ENCODE peak calls at places on chromosomes 11 and 22, in seven cellular contexts. Q, V, H, P, J, K and N are unnamed samples.

GRCh38 chr22:35846804-35847203 is 129.1 kb downstream of the APOL5 start:
- DNase-seq in P (no peak), V (no peak), J (no peak), Q (no peak), H (no peak), K (no peak), N (no peak)

GRCh38 chr11:126963115-126963514 is 37.5 kb downstream of the KIRREL3 start:
- DNase-seq in J (no peak), P (peak), K (no peak), V (no peak), Q (no peak), H (no peak), N (no peak)

GRCh38 chr11:75465701-75466531 is 32.9 kb upstream of the KLHL35 start:
- DNase-seq in H (no peak), P (peak), V (no peak), K (no peak), J (no peak), Q (no peak), N (no peak)

GRCh38 chr11:62492586-62492985 is 54.0 kb downstream of the AHNAK start:
- DNase-seq in V (no peak), H (no peak), K (no peak), P (no peak), J (no peak), Q (no peak), N (no peak)

GRCh38 chr11:62142043-62142375 is 18.2 kb downstream of the INCENP start:
- DNase-seq in Q (no peak), K (no peak), V (no peak), P (no peak), J (no peak), H (no peak), N (no peak)

GRCh38 chr11:59548309-59548656 is 36.9 kb downstream of the OR4D9 start:
- DNase-seq in H (no peak), J (no peak), V (no peak), Q (no peak), K (no peak), P (no peak), N (no peak)

GRCh38 chr11:75100314-75100713 is 3.6 kb upstream of the OR2AT4 start:
- DNase-seq in H (no peak), K (peak), Q (no peak), P (peak), J (no peak), V (no peak), N (no peak)

GRCh38 chr22:35045451-35045850 is 20.5 kb upstream of the ISX start:
- DNase-seq in V (no peak), P (no peak), H (no peak), Q (peak), J (no peak), K (no peak), N (no peak)

GRCh38 chr11:130675456-130675855 is 227.0 kb downstream of the ADAMTS15 start:
- DNase-seq in J (no peak), H (no peak), V (peak), K (no peak), Q (no peak), P (peak), N (no peak)

GRCh38 chr22:36541831-36542391 is 12.9 kb upstream of the EIF3D start:
- DNase-seq in K (peak), P (peak), J (no peak), H (no peak), Q (no peak), V (peak), N (no peak)

GRCh38 chr11:70191495-70192140 is 11.5 kb upstream of the FADD start:
- DNase-seq in J (peak), K (peak), P (peak), V (peak), H (peak), Q (peak), N (peak)

GRCh38 chr11:93741882-93742226 is 382 bp downstream of the C11orf54 start:
- DNase-seq in V (peak), K (peak), H (peak), P (peak), J (no peak), Q (no peak), N (no peak)

GRCh38 chr11:82906236-82906635 is 4.7 kb downstream of the DDIAS start:
- DNase-seq in V (peak), H (no peak), P (peak), J (no peak), K (peak), Q (peak), N (no peak)

GRCh38 chr11:47067401-47067800 is 109.3 kb downstream of the ARFGAP2 start:
- DNase-seq in H (no peak), Q (no peak), P (no peak), V (no peak), J (no peak), K (no peak), N (no peak)

GRCh38 chr22:35205956-35206355 is 51.3 kb upstream of the HMGXB4 start:
- DNase-seq in K (no peak), H (no peak), V (peak), P (peak), J (no peak), Q (no peak), N (no peak)

GRCh38 chr11:105489431-105489830 is 120.4 kb upstream of the GRIA4 start:
- DNase-seq in Q (no peak), H (no peak), V (peak), P (peak), K (no peak), J (no peak), N (peak)

GRCh38 chr22:16603448-16603768 is 10.8 kb upstream of the CCT8L2 start:
- DNase-seq in Q (no peak), J (no peak), V (no peak), P (no peak), H (no peak), K (no peak), N (no peak)

GRCh38 chr11:87137711-87138110 is 100.0 kb downstream of the TMEM135 start:
- DNase-seq in Q (no peak), V (peak), K (no peak), H (no peak), J (no peak), P (peak), N (no peak)

GRCh38 chr22:42425989-42426355 is 6.2 kb downstream of the NFAM1 start:
- DNase-seq in H (no peak), Q (no peak), J (no peak), K (no peak), V (no peak), P (no peak), N (no peak)

GRCh38 chr22:39343259-39344045 is 6.3 kb upstream of the SYNGR1 start:
- DNase-seq in H (peak), J (peak), Q (peak), P (no peak), K (peak), V (peak), N (no peak)

GRCh38 chr22:30606455-30607299 is at the start of gene TCN2:
- DNase-seq in H (peak), J (peak), P (peak), V (peak), K (peak), Q (peak), N (peak)

GRCh38 chr22:44269757-44270555 is 42.8 kb downstream of the SHISAL1 start:
- DNase-seq in V (no peak), H (no peak), J (no peak), Q (no peak), P (no peak), K (no peak), N (no peak)

GRCh38 chr22:36379593-36380361 is 8.0 kb downstream of the MYH9 start:
- DNase-seq in H (no peak), K (peak), Q (no peak), J (no peak), V (no peak), P (no peak), N (no peak)

GRCh38 chr11:95512682-95513081 is 276.9 kb downstream of the FAM76B start:
- DNase-seq in K (peak), Q (no peak), P (peak), H (peak), V (peak), J (no peak), N (no peak)

GRCh38 chr11:69459848-69460539 is 21.5 kb upstream of the LINC01488 start:
- DNase-seq in P (no peak), V (no peak), Q (no peak), H (no peak), K (no peak), J (no peak), N (no peak)

DNA sequence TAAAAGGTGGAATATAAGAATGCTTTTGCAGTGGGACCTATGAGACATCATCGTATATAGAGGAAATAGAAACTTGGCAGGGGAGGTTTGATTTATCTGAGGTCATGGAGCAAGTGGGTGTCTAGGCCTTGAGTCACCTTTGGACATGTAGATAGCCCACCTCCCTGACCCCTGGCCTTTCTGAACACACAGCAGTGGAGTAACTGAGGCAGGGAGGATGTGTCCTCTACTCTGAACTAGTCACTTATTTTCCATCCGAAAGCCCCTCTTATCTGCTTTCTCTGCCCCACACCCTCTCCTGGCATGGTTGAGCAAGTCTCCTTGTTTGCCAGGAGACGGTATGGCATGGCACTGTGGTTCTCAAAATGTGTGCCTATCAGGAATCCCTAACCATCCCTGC is 7.9 kb downstream of the CD82 start:
- DNase-seq in K (no peak), P (peak), Q (no peak), V (no peak), H (no peak), J (no peak), N (no peak)
- H3K9ac ChIP-seq in K (no peak), P (no peak), Q (no peak), V (no peak), H (no peak), J (no peak), N (no peak)

GRCh38 chr11:117200813-117201515 is 1.8 kb downstream of the TAGLN start:
- DNase-seq in H (no peak), P (no peak), Q (no peak), K (no peak), J (no peak), V (no peak), N (no peak)

GRCh38 chr11:117201906-117202305 is 2.7 kb downstream of the TAGLN start:
- DNase-seq in Q (no peak), J (no peak), P (no peak), K (no peak), H (no peak), V (no peak), N (no peak)

GRCh38 chr11:117203069-117203407 is 3.9 kb downstream of the TAGLN start:
- DNase-seq in V (no peak), K (no peak), P (no peak), H (no peak), J (no peak), Q (no peak), N (no peak)

GRCh38 chr11:117201516-117201866 is 2.3 kb downstream of the TAGLN start:
- DNase-seq in J (no peak), Q (no peak), K (no peak), P (no peak), V (no peak), H (no peak), N (no peak)

DNA sequence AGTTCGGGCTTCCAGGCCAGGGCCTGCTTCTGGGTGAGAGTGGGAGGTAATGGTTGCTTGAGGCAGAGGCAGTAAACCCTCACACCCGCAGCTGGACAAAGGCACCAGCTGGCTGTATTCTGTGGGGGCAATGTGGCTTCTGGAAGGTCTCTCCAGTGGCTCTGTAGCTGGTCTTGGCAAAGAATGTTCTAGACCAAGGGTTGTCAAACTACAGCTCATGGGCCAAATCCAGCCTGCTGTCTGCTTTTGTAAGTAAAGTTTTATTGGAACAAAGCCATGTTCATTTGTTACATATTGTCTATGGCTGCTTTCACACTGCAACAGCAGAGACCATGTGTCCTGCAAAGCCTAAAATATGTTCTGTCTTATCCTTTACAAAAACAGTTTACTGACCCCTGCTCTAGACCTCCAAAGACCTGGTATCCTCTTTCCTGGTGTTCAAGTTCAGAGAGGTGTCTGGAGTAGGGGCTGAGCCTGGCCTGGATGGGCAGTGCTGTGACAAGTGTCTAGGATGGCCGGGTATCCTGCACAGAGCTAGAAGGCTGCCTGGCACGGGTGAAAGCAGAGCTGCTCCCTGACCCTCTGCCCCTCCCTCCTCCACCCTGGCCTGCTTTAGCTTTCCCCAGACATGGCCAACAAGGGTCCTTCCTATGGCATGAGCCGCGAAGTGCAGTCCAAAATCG is 3.4 kb downstream of the TAGLN start:
- DNase-seq in J (no peak), V (peak), P (no peak), K (no peak), Q (peak), H (no peak), N (no peak)
- H3K9ac ChIP-seq in J (no peak), V (peak), P (peak), K (no peak), Q (no peak), H (no peak), N (no peak)

DNA sequence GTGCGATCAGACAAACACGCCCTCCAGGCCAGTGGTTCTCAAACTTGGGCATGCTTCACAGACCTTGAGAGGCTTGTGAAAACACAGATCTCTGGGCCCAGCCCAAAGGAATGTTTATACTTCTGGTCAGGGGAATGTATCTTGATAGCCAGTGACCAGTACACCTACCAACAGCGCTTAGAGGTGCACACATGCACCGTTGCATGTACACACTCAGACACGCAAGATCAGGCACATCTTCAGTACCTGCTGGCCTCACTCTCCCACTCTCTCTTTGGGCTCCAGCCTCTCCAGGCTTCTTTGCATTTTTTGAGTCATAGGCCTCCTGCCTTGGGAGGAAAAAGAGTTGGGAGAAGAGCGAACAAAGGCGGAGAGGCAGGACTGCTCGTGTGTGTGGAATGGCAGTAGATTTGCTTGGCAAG is 11.7 kb upstream of the FXYD6 start:
- DNase-seq in P (no peak), J (no peak), H (no peak), K (no peak), Q (no peak), V (no peak), N (no peak)
- H3K9ac ChIP-seq in P (no peak), J (no peak), H (no peak), K (no peak), Q (no peak), V (no peak), N (no peak)

DNA sequence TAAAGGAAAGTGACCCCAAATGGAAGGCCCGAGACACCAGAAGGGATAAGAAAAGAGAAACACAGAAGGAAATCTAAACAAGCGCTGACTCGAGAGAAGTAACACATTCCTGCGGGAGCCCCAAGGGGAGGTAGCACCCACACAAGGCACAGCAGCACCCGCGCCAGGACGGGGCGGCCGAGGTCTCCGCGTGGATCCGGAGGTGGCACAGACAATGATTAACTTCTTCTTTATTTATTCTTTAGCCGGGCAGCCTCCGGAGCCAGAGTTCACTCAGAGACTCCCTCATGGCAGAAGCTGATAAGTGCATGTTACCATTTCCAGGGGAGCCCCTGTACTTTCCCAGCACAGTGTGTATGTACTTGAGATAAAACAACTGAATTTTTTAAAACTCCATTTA is 5.1 kb downstream of the TOLLIP start:
- DNase-seq in H (peak), K (no peak), J (no peak), P (no peak), Q (no peak), V (no peak), N (no peak)
- H3K9ac ChIP-seq in H (no peak), K (no peak), J (no peak), P (no peak), Q (no peak), V (no peak), N (no peak)